ENCODE peak calls at places on chromosomes 16 and 17, in ten cellular contexts. C, S, Q, T, A, Y, V, I, R and G are unnamed samples.

GRCh38 chr17:49548506-49549310 is 27.0 kb upstream of the NXPH3 start:
- DNase-seq in C (no peak), S (peak; percentile 73), Q (no peak), T (peak; percentile 38), A (no peak), Y (no peak), V (no peak), I (no peak), R (peak; percentile 66), G (no peak)

GRCh38 chr16:30351586-30352419 is 3.3 kb downstream of the CD2BP2 start:
- DNase-seq in C (peak; percentile 86), S (no peak), Q (no peak), T (peak; percentile 88), A (no peak), Y (peak; percentile 93), V (peak; percentile 80), I (peak; percentile 46), R (peak; percentile 60), G (peak; percentile 93)

GRCh38 chr17:2631211-2631610 is 37.8 kb downstream of the PAFAH1B1 start:
- DNase-seq in C (no peak), S (peak; percentile 27), Q (no peak), T (no peak), A (no peak), Y (no peak), V (no peak), I (no peak), R (no peak), G (no peak)

GRCh38 chr17:67098022-67098421 is 53.7 kb downstream of the CACNG1 start:
- DNase-seq in C (no peak), S (no peak), Q (no peak), T (no peak), A (no peak), Y (no peak), V (no peak), I (no peak), R (no peak), G (no peak)

GRCh38 chr17:48348352-48348751 is 81.7 kb downstream of the SKAP1 start:
- DNase-seq in C (no peak), S (no peak), Q (no peak), T (no peak), A (no peak), Y (no peak), V (no peak), I (no peak), R (no peak), G (no peak)

GRCh38 chr16:87829988-87830672 is 39.2 kb downstream of the SLC7A5 start:
- DNase-seq in C (no peak), S (no peak), Q (no peak), T (no peak), A (no peak), Y (no peak), V (no peak), I (no peak), R (peak; percentile 75), G (no peak)

GRCh38 chr16:4506450-4506849 is 30.3 kb downstream of the HMOX2 start:
- DNase-seq in C (peak; percentile 70), S (peak; percentile 85), Q (peak; percentile 83), T (peak; percentile 91), A (no peak), Y (peak; percentile 74), V (no peak), I (peak; percentile 66), R (peak; percentile 77), G (peak; percentile 42)

GRCh38 chr17:53571342-53571741 is 251.4 kb upstream of the KIF2B start:
- DNase-seq in C (no peak), S (no peak), Q (no peak), T (no peak), A (no peak), Y (no peak), V (no peak), I (no peak), R (no peak), G (no peak)

GRCh38 chr17:61490540-61490975 is 38.3 kb downstream of the TBX4 start:
- DNase-seq in C (no peak), S (no peak), Q (no peak), T (peak; percentile 78), A (no peak), Y (no peak), V (no peak), I (no peak), R (peak; percentile 71), G (no peak)

GRCh38 chr17:79255926-79256325 is 181.3 kb downstream of the ENGASE start:
- DNase-seq in C (no peak), S (no peak), Q (no peak), T (no peak), A (no peak), Y (no peak), V (no peak), I (no peak), R (no peak), G (no peak)

GRCh38 chr17:1049446-1050225 is 52.7 kb downstream of the TIMM22 start:
- DNase-seq in C (no peak), S (no peak), Q (no peak), T (no peak), A (no peak), Y (no peak), V (no peak), I (no peak), R (no peak), G (no peak)

GRCh38 chr16:56013962-56014552 is 138.9 kb upstream of the CES5A start:
- DNase-seq in C (no peak), S (peak; percentile 89), Q (peak; percentile 39), T (peak; percentile 29), A (peak; percentile 15), Y (no peak), V (no peak), I (peak; percentile 22), R (peak; percentile 36), G (no peak)

DNA sequence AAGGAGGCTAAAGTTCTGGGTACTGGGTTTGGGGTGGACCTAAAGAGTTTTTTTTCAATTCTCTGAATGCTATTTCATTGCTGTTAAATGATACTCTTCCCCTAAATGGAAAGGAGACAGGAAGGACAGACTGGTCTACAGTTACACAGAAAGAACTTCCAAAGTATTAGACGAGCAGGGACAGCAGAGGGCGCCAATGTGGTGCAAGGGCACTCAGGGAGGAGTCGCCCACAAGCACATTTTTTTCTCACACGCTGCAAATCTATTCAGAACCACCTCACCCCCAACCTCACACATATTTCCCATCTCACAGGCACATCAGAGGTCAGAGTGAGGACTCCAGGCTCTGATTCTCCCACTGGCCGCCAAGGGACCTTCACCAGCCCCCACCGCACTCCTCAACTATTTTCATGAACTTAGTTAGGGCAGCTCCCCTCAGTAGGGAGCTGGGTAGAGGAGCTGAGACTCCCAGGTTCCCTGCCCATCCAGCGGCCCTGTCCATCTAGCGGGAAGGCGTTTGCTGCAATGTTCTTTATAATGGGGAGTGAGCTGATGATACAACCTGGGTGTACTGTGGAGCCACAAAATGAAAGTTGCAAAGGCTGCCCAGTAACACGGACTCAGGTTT is 6.8 kb upstream of the CA4 start:
- DNase-seq in C (peak; percentile 65), S (peak; percentile 94), Q (peak; percentile 87), T (peak; percentile 96), A (peak; percentile 67), Y (peak; percentile 61), V (peak; percentile 78), I (peak; percentile 94), R (peak; percentile 91), G (peak; percentile 84)
- H3K4me3 ChIP-seq in C (no peak overlapping the region), S (peak overlapping the region; percentile 45), Q (no peak overlapping the region), T (peak overlapping the region; percentile 80), A (no peak overlapping the region), Y (peak overlapping the region; percentile 23), V (no peak overlapping the region), I (no peak overlapping the region), R (peak overlapping the region; percentile 17), G (no peak overlapping the region)

GRCh38 chr17:42655528-42655927 is 3.6 kb upstream of the TUBG2 start:
- DNase-seq in C (no peak), S (no peak), Q (no peak), T (no peak), A (no peak), Y (no peak), V (no peak), I (no peak), R (no peak), G (no peak)
- H3K4me3 ChIP-seq in C (no peak overlapping the region), S (no peak overlapping the region), Q (no peak overlapping the region), T (no peak overlapping the region), A (no peak overlapping the region), Y (no peak overlapping the region), V (no peak overlapping the region), I (no peak overlapping the region), R (no peak overlapping the region), G (no peak overlapping the region)

DNA sequence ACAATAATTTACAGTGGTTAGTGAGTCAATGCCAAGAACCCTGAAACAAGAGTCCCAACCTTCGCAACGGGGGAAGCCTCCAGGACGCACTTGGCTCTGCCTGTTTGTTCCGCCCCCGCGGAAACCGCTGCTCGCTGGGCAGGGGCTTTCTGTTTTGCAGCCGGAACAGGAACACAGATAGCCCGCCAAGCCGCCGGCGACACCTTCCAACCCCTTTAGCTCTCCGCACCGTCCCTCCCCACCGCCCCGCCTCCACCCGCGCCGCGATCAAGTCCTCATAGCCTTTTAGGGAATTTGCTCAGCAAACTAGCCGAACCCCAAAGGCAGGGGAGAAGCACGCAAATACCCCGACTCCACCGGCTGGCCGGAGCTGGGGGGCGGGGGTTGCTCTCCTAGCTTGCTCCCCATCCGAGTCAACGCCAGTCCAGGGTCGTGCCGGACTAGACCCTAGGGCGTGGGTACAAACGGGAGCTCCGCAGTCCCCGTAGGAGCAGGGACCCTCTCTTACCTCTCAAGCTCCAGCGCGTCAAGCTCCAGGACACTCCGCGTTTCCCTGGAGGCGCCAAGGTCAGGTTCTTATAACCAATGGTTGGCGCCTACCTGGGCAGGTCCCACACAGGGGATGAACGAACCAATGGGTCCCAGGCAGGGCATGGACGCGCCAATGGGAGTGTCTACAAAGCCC is at the start of gene SLFN13:
- DNase-seq in C (peak; percentile 54), S (peak; percentile 56), Q (peak; percentile 96), T (peak; percentile 57), A (peak; percentile 17), Y (peak; percentile 30), V (peak; percentile 78), I (peak; percentile 80), R (peak; percentile 88), G (peak; percentile 75)
- H3K4me3 ChIP-seq in C (peak within 1 kb of the TSS; percentile 43), S (peak within 1 kb of the TSS; percentile 47), Q (peak within 1 kb of the TSS; percentile 56), T (peak within 1 kb of the TSS; percentile 83), A (peak within 1 kb of the TSS; percentile 67), Y (peak within 1 kb of the TSS; percentile 58), V (peak within 1 kb of the TSS; percentile 89), I (peak within 1 kb of the TSS; percentile 49), R (peak within 1 kb of the TSS; percentile 60), G (peak within 1 kb of the TSS; percentile 48)

GRCh38 chr16:70437017-70437581 is 1.8 kb downstream of the ST3GAL2 start:
- DNase-seq in C (peak; percentile 63), S (peak; percentile 60), Q (no peak), T (peak; percentile 92), A (no peak), Y (peak; percentile 49), V (no peak), I (no peak), R (no peak), G (no peak)

GRCh38 chr16:70432304-70432799 is 6.5 kb downstream of the ST3GAL2 start:
- DNase-seq in C (no peak), S (no peak), Q (peak; percentile 49), T (no peak), A (no peak), Y (no peak), V (no peak), I (no peak), R (no peak), G (no peak)

GRCh38 chr16:70433456-70434103 is 5.3 kb downstream of the ST3GAL2 start:
- DNase-seq in C (peak; percentile 68), S (no peak), Q (peak; percentile 44), T (peak; percentile 59), A (no peak), Y (peak; percentile 41), V (no peak), I (no peak), R (peak; percentile 48), G (peak; percentile 49)

GRCh38 chr16:70432800-70433455 is 6.0 kb downstream of the ST3GAL2 start:
- DNase-seq in C (no peak), S (no peak), Q (peak; percentile 51), T (peak; percentile 55), A (no peak), Y (no peak), V (no peak), I (no peak), R (no peak), G (peak; percentile 39)

GRCh38 chr16:70434489-70435260 is 4.2 kb downstream of the ST3GAL2 start:
- DNase-seq in C (no peak), S (no peak), Q (no peak), T (no peak), A (no peak), Y (no peak), V (no peak), I (no peak), R (no peak), G (no peak)
- H3K4me3 ChIP-seq in C (no peak overlapping the region), S (no peak overlapping the region), Q (no peak overlapping the region), T (no peak overlapping the region), A (no peak overlapping the region), Y (no peak overlapping the region), V (no peak overlapping the region), I (no peak overlapping the region), R (no peak overlapping the region), G (no peak overlapping the region)